ENCODE peak calls at places on chromosomes 16 and 17, in eight cellular contexts. W is PC-9, D is AG04450, Y is fibroblast of lung, P is BJ, X is keratinocyte, I is ascending aorta, S is thoracic aorta. G is an unnamed sample.

GRCh38 chr17:42399948-42400843 is 12.0 kb upstream of the STAT3 start:
- DNase-seq in P (no peak), Y (no peak), X (no peak), D (no peak), S (no peak), I (no peak), W (no peak), G (no peak)

GRCh38 chr16:9047689-9048301 is 43.6 kb upstream of the HAPSTR1 start:
- DNase-seq in S (peak; percentile 90), I (peak; percentile 93), X (peak; percentile 85), W (peak; percentile 91), D (peak; percentile 98), Y (peak; percentile 100), P (peak; percentile 97), G (peak; percentile 96)

GRCh38 chr17:19630651-19631050 is 17.9 kb upstream of the ALDH3A2 start:
- DNase-seq in W (no peak), S (no peak), P (no peak), D (no peak), X (no peak), I (no peak), Y (no peak), G (no peak)

GRCh38 chr17:67557052-67557845 is 160.5 kb upstream of the NOL11 start:
- DNase-seq in X (no peak), D (no peak), I (no peak), P (no peak), S (no peak), W (no peak), Y (no peak), G (no peak)

GRCh38 chr17:3818786-3819185 is 17.8 kb upstream of the ITGAE start:
- DNase-seq in S (no peak), D (no peak), I (no peak), P (no peak), Y (no peak), X (no peak), W (no peak), G (no peak)

GRCh38 chr16:28604186-28604565 is 5.7 kb downstream of the SULT1A1 start:
- DNase-seq in I (no peak), Y (no peak), W (no peak), D (no peak), P (no peak), X (no peak), S (no peak), G (no peak)

GRCh38 chr17:48795444-48796162 is 21.4 kb downstream of the TTLL6 start:
- DNase-seq in I (no peak), W (peak; percentile 60), Y (peak; percentile 77), P (peak; percentile 50), D (peak; percentile 26), X (no peak), S (no peak), G (peak; percentile 76)

GRCh38 chr17:19876524-19877161 is 8.9 kb upstream of the ULK2 start:
- DNase-seq in D (no peak), S (no peak), Y (no peak), X (no peak), P (no peak), I (no peak), W (no peak), G (no peak)

GRCh38 chr17:56593073-56593740 is at the start of gene NOG:
- DNase-seq in Y (peak; percentile 61), S (no peak), I (no peak), P (no peak), X (no peak), W (no peak), D (no peak), G (no peak)

GRCh38 chr17:70636517-70637133 is 467.3 kb downstream of the KCNJ2 start:
- DNase-seq in I (no peak), X (no peak), D (peak; percentile 10), W (no peak), Y (peak; percentile 66), S (no peak), P (no peak), G (no peak)

DNA sequence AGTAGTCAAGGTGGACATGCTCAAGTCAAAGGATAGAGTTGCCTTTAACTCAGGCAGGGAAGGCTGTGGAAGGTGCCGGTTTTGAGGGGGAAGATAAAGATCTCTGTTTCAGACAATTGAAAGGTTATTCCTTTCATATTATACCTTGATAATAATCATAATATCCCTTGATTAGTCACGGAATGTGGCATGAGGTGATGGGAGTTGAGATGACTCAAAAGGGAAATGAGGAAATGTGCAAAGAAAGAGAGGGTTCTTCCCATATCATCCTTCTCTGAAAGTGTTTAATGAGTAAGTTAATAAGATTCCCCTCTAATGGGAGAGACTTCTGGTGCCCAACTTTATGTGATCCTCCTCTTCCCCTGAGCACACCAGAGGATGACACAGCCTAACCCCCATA is 43.1 kb upstream of the HS3ST2 start:
- DNase-seq in Y (no peak), W (peak; percentile 59), X (no peak), D (no peak), P (no peak), S (no peak), I (no peak), G (no peak)
- H3K27me3 ChIP-seq in Y (no peaks in the 10 kb centered on the region), W (no peaks in the 10 kb centered on the region), X (no peaks in the 10 kb centered on the region), D (no peaks in the 10 kb centered on the region), P (no peaks in the 10 kb centered on the region), S (no peaks in the 10 kb centered on the region), I (no peaks in the 10 kb centered on the region), G (no peaks in the 10 kb centered on the region)

GRCh38 chr16:89035013-89035697 is 58.1 kb upstream of the CBFA2T3 start:
- DNase-seq in W (no peak), Y (no peak), D (no peak), S (no peak), X (no peak), I (no peak), P (no peak), G (no peak)
- H3K27me3 ChIP-seq in W (peaks cover 96% of the 10 kb centered on the region), Y (peaks cover 3% of the 10 kb centered on the region), D (peaks cover 12% of the 10 kb centered on the region), S (no peaks in the 10 kb centered on the region), X (peaks cover 9% of the 10 kb centered on the region), I (no peaks in the 10 kb centered on the region), P (peaks cover 1% of the 10 kb centered on the region), G (peaks cover 14% of the 10 kb centered on the region)

DNA sequence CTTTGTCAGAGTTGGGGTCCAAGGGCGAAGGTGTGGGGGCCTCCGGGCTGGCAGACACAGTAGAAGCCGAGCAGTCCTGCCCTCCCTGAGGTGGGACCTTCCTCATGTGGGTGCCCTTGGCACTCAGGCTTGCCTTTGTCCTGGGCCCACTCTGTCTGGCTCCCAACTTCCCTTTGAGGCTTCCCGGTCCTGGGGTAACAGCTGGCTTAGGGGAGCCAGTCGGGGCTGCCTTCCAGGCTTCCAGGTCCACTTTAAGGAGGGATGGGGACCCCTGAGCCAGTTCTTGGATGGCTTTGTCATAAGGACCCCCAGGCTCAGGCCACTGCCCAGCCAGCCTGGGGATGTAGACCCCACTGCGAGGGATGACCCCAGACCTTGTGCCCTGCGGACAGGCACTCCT is 7.8 kb downstream of the GAS2L2 start:
- DNase-seq in W (no peak), P (no peak), X (no peak), Y (no peak), I (no peak), S (no peak), D (no peak), G (no peak)
- H3K27me3 ChIP-seq in W (peaks cover 67% of the 10 kb centered on the region), P (peaks cover 28% of the 10 kb centered on the region), X (peaks cover 37% of the 10 kb centered on the region), Y (peaks cover 42% of the 10 kb centered on the region), I (peaks cover 18% of the 10 kb centered on the region), S (peaks cover 6% of the 10 kb centered on the region), D (peaks cover 64% of the 10 kb centered on the region), G (peaks cover 70% of the 10 kb centered on the region)

GRCh38 chr17:6812295-6812694 is 19.2 kb downstream of the TEKT1 start:
- DNase-seq in D (no peak), I (no peak), X (no peak), W (no peak), Y (no peak), P (no peak), S (no peak), G (no peak)
- H3K27me3 ChIP-seq in D (peaks cover 10% of the 10 kb centered on the region), I (no peaks in the 10 kb centered on the region), X (no peaks in the 10 kb centered on the region), W (no peaks in the 10 kb centered on the region), Y (peaks cover 4% of the 10 kb centered on the region), P (peaks cover 1% of the 10 kb centered on the region), S (no peaks in the 10 kb centered on the region), G (no peaks in the 10 kb centered on the region)

DNA sequence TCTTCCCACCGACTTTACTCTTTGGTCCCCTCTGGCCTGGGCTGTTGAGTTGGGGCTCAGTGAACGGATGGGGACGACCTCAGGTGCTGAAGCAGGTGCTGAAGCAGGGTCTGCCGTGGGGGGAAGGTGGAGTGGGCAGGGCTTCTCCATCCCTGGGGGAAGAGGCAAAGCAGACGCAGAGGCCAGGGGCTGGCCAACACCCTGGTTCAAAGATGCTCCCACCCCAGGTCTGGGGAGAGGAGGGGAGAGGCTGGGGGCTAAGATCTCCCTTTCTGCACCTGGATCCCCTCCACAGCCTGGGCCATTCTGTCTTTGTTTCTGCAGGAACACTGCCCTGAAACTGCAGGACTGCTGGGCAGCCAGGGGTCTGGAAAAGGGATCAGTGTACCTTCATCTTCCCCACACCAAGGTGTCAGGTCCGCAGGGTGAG is 22.9 kb downstream of the ALOX12B start:
- DNase-seq in Y (no peak), D (no peak), S (no peak), I (no peak), X (no peak), W (no peak), P (no peak), G (no peak)
- H3K27me3 ChIP-seq in Y (peaks cover 52% of the 10 kb centered on the region), D (peaks cover 72% of the 10 kb centered on the region), S (peaks cover 11% of the 10 kb centered on the region), I (peaks cover 3% of the 10 kb centered on the region), X (peaks cover 14% of the 10 kb centered on the region), W (peaks cover 13% of the 10 kb centered on the region), P (peaks cover 39% of the 10 kb centered on the region), G (peaks cover 51% of the 10 kb centered on the region)

GRCh38 chr16:1923299-1924034 is 5.3 kb upstream of the HS3ST6 start:
- DNase-seq in D (no peak), S (no peak), W (peak; percentile 71), P (peak; percentile 34), I (no peak), Y (peak; percentile 36), X (no peak), G (no peak)
- H3K27me3 ChIP-seq in D (peaks cover 64% of the 10 kb centered on the region), S (peaks cover 22% of the 10 kb centered on the region), W (peaks cover 30% of the 10 kb centered on the region), P (peaks cover 28% of the 10 kb centered on the region), I (peaks cover 13% of the 10 kb centered on the region), Y (peaks cover 39% of the 10 kb centered on the region), X (peaks cover 45% of the 10 kb centered on the region), G (peaks cover 43% of the 10 kb centered on the region)

DNA sequence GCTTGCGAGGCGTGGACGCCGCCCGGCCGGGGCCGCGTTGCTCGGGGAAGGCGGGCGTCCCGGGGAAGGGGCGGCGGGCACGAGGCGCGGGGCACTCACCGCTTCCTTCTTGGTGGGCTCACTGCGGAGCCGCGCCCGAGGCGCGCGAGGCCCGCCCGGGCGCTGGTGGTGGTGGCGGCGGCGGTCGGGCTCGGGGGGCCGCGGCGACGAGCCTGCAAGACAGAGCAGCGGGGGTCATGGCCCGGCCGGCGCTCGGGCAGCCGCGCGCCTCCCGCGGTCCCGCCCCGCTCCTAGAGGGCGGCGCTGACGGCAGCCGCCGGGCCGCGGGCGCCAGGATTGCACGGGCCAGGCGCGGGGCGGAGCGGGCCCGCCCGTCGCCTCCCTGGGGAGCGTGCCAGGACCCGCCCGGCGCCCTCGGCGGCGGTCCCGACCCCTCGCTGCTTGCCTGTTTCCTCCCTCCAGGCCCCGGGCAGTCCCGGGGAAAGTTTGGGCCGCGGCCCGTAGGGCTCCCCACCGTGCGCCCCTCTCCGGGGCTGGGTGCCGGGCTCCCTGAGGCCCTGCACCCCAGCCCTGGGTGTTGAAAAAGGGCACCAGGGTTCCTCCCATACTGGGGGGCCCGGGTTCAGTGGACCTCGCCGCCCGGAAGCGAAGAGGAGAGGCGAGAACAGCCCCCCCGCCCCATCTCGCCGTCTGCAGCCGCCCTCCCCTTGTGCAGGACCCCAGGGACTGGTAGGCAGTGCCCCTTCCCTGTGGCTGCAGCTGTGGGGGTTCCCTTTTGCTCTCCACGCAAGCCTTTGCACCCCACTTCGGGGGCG is at the start of gene C16orf74:
- DNase-seq in Y (peak; percentile 48), W (no peak), S (no peak), D (no peak), P (no peak), I (no peak), X (no peak), G (no peak)
- H3K27me3 ChIP-seq in Y (no peaks in the 10 kb centered on the region), W (no peaks in the 10 kb centered on the region), S (no peaks in the 10 kb centered on the region), D (no peaks in the 10 kb centered on the region), P (no peaks in the 10 kb centered on the region), I (peaks cover 7% of the 10 kb centered on the region), X (no peaks in the 10 kb centered on the region), G (peaks cover 25% of the 10 kb centered on the region)

GRCh38 chr16:50842013-50842505 is 100.2 kb downstream of the CYLD start:
- DNase-seq in D (no peak), P (no peak), W (no peak), X (no peak), I (no peak), S (no peak), Y (no peak), G (no peak)
- H3K27me3 ChIP-seq in D (peaks cover 28% of the 10 kb centered on the region), P (no peaks in the 10 kb centered on the region), W (peaks cover 40% of the 10 kb centered on the region), X (peaks cover 20% of the 10 kb centered on the region), I (no peaks in the 10 kb centered on the region), S (no peaks in the 10 kb centered on the region), Y (peaks cover 4% of the 10 kb centered on the region), G (peaks cover 9% of the 10 kb centered on the region)